ENCODE peak calls at places on chromosome 21, in six cellular contexts. P is EL; I is GM23338; X is GM23248; W is Jurkat, Clone E6-1; S is stimulated activated CD4-positive, alpha-beta T cell treated with anti-CD3 and anti-CD28 coated beads, Interleukin-2, amount 100 ng/mL, for 24 hours. K is an unnamed sample.

GRCh38 chr21:45078877-45079281 is 4.5 kb downstream of the ADARB1 start:
- DNase-seq in P (peak), I (no peak), X (peak), W (peak), S (peak), K (peak)

GRCh38 chr21:33383056-33383888 is 19.9 kb upstream of the IFNGR2 start:
- DNase-seq in P (peak), I (peak), X (peak), W (no peak), S (peak), K (peak)

GRCh38 chr21:35783686-35784085 is 276.6 kb downstream of the SETD4 start:
- DNase-seq in P (no peak), I (no peak), X (no peak), W (no peak), S (no peak), K (no peak)

GRCh38 chr21:45002381-45003204 is 62.8 kb downstream of the SLX9 start:
- DNase-seq in P (no peak), I (no peak), X (no peak), W (no peak), S (no peak), K (no peak)

GRCh38 chr21:46459356-46460112 is 843 bp downstream of the DIP2A start:
- DNase-seq in P (peak), I (peak), X (peak), W (no peak), S (peak), K (no peak)

GRCh38 chr21:32954353-32954752 is 71.4 kb upstream of the OLIG2 start:
- DNase-seq in P (no peak), I (no peak), X (no peak), W (no peak), S (no peak), K (no peak)

GRCh38 chr21:45071396-45072165 is 2.8 kb upstream of the ADARB1 start:
- DNase-seq in P (no peak), I (no peak), X (no peak), W (no peak), S (no peak), K (no peak)

GRCh38 chr21:29372063-29372802 is 73.5 kb downstream of the BACH1 start:
- DNase-seq in P (peak), I (peak), X (peak), W (peak), S (peak), K (peak)

GRCh38 chr21:40671721-40672120 is 175.2 kb downstream of the DSCAM start:
- DNase-seq in P (peak), I (no peak), X (no peak), W (no peak), S (no peak), K (no peak)

GRCh38 chr21:36330904-36331303 is 10.9 kb downstream of the MORC3 start:
- DNase-seq in P (peak), I (peak), X (peak), W (peak), S (peak), K (peak)

GRCh38 chr21:21631961-21632360 is 633.8 kb downstream of the NCAM2 start:
- DNase-seq in P (no peak), I (no peak), X (peak), W (no peak), S (no peak), K (no peak)

GRCh38 chr21:35138665-35139381 is 89.7 kb upstream of the RUNX1 start:
- DNase-seq in P (peak), I (peak), X (peak), W (peak), S (peak), K (peak)

GRCh38 chr21:26165331-26165730 is 5.2 kb downstream of the APP start:
- DNase-seq in P (no peak), I (no peak), X (no peak), W (no peak), S (no peak), K (no peak)

GRCh38 chr21:45940621-45941337 is 40.8 kb upstream of the COL6A1 start:
- DNase-seq in P (no peak), I (no peak), X (no peak), W (no peak), S (no peak), K (no peak)

GRCh38 chr21:29939859-29940245 is at the start of gene GRIK1:
- DNase-seq in P (no peak), I (peak), X (peak), W (no peak), S (no peak), K (no peak)

GRCh38 chr21:18368193-18368592 is 35.4 kb downstream of the TMPRSS15 start:
- DNase-seq in P (no peak), I (no peak), X (no peak), W (no peak), S (no peak), K (no peak)

GRCh38 chr21:18449586-18449985 is 46.0 kb upstream of the TMPRSS15 start:
- DNase-seq in P (no peak), I (no peak), X (no peak), W (no peak), S (no peak), K (no peak)

GRCh38 chr21:44326716-44327602 is 12.2 kb downstream of the CFAP410 start:
- DNase-seq in P (no peak), I (no peak), X (no peak), W (no peak), S (no peak), K (no peak)

GRCh38 chr21:23016617-23017016 is 2018.4 kb downstream of the NCAM2 start:
- DNase-seq in P (no peak), I (peak), X (no peak), W (peak), S (no peak), K (peak)

GRCh38 chr21:15706686-15707085 is 23.1 kb upstream of the USP25 start:
- DNase-seq in P (peak), I (no peak), X (peak), W (no peak), S (no peak), K (no peak)

GRCh38 chr21:41361053-41361785 is 608 bp upstream of the MX2 start:
- DNase-seq in P (no peak), I (no peak), X (no peak), W (no peak), S (no peak), K (no peak)

GRCh38 chr21:15794277-15794912 is 64.6 kb downstream of the USP25 start:
- DNase-seq in P (no peak), I (no peak), X (no peak), W (no peak), S (no peak), K (no peak)

GRCh38 chr21:44399151-44399954 is 45.9 kb downstream of the TRPM2 start:
- DNase-seq in P (no peak), I (no peak), X (no peak), W (no peak), S (no peak), K (no peak)

GRCh38 chr21:36320421-36321324 is 676 bp downstream of the MORC3 start:
- DNase-seq in P (peak), I (peak), X (peak), W (peak), S (peak), K (no peak)

GRCh38 chr21:41786521-41786987 is 19.7 kb upstream of the RIPK4 start:
- DNase-seq in P (peak), I (no peak), X (peak), W (no peak), S (no peak), K (no peak)

GRCh38 chr21:41767606-41768370 is 936 bp upstream of the RIPK4 start:
- DNase-seq in P (peak), I (peak), X (peak), W (peak), S (peak), K (peak)

GRCh38 chr21:24590261-24590660 is 1017.0 kb downstream of the MRPL39 start:
- DNase-seq in P (no peak), I (no peak), X (no peak), W (no peak), S (no peak), K (no peak)

GRCh38 chr21:39006653-39007417 is 176.4 kb downstream of the PSMG1 start:
- DNase-seq in P (no peak), I (no peak), X (no peak), W (no peak), S (no peak), K (no peak)

GRCh38 chr21:45336535-45336810 is 48.8 kb upstream of the POFUT2 start:
- DNase-seq in P (no peak), I (no peak), X (no peak), W (no peak), S (no peak), K (no peak)

GRCh38 chr21:32702702-32703101 is 25.1 kb downstream of the SYNJ1 start:
- DNase-seq in P (peak), I (no peak), X (peak), W (no peak), S (no peak), K (no peak)

K was measured in DND-41.